ENCODE peak calls at places on chromosomes 12 and 14, in five cellular contexts. S, W, A, R and E are unnamed samples.

GRCh38 chr12:65631621-65632111 is 192.6 kb upstream of the HMGA2 start:
- DNase-seq in W (peak), A (no peak), S (no peak), R (no peak), E (no peak)

GRCh38 chr12:19533567-19533966 is 94.3 kb downstream of the AEBP2 start:
- DNase-seq in A (no peak), S (no peak), R (no peak), W (no peak), E (no peak)

GRCh38 chr12:102638777-102639176 is 158.4 kb upstream of the IGF1 start:
- DNase-seq in S (no peak), W (no peak), R (no peak), A (no peak), E (no peak)

GRCh38 chr14:75514673-75515630 is 7.3 kb upstream of the BATF start:
- DNase-seq in R (no peak), S (peak), A (no peak), W (peak), E (peak)

GRCh38 chr12:162467-163307 is 51.3 kb downstream of the SLC6A12 start:
- DNase-seq in W (no peak), S (no peak), A (peak), R (no peak), E (no peak)

GRCh38 chr12:15861404-15861803 is 20.8 kb upstream of the STRAP start:
- DNase-seq in S (no peak), W (no peak), R (no peak), A (no peak), E (no peak)

GRCh38 chr12:121713257-121714155 is 954 bp downstream of the TMEM120B start:
- DNase-seq in R (no peak), W (peak), A (no peak), S (no peak), E (peak)

GRCh38 chr12:78928200-78929074 is 63.9 kb downstream of the SYT1 start:
- DNase-seq in R (no peak), S (no peak), W (no peak), A (no peak), E (no peak)

GRCh38 chr14:51533160-51533559 is 118.5 kb upstream of the FRMD6 start:
- DNase-seq in W (no peak), S (no peak), R (no peak), A (no peak), E (no peak)

GRCh38 chr14:95288672-95289322 is 30.9 kb downstream of the CLMN start:
- DNase-seq in A (no peak), R (no peak), S (no peak), W (no peak), E (no peak)

GRCh38 chr12:75658286-75658685 is 146.9 kb upstream of the KRR1 start:
- DNase-seq in R (no peak), S (no peak), A (no peak), W (no peak), E (no peak)

GRCh38 chr12:23028158-23028802 is 403.3 kb downstream of the ETNK1 start:
- DNase-seq in R (peak), S (no peak), A (no peak), W (no peak), E (no peak)

GRCh38 chr12:100375023-100375737 is 18.3 kb downstream of the SLC17A8 start:
- DNase-seq in A (no peak), W (peak), R (no peak), S (no peak), E (peak)

GRCh38 chr14:52873694-52874093 is 77.2 kb downstream of the FERMT2 start:
- DNase-seq in S (no peak), A (no peak), R (no peak), W (peak), E (no peak)

GRCh38 chr12:45008211-45008610 is 42.7 kb downstream of the DBX2 start:
- DNase-seq in R (no peak), A (no peak), S (no peak), W (no peak), E (no peak)

GRCh38 chr12:10291030-10291429 is 16.6 kb upstream of the KLRD1 start:
- DNase-seq in A (no peak), R (no peak), S (no peak), W (no peak), E (no peak)

GRCh38 chr12:17778242-17778641 is 311.8 kb downstream of the RERGL start:
- DNase-seq in W (no peak), A (no peak), S (no peak), R (no peak), E (no peak)